ENCODE peak calls at places on chromosome 20, in five cellular contexts. Q is heart left ventricle, Y is Panc1, E is uterus, R is fibroblast of villous mesenchyme. U is an unnamed sample.
A peak's percentile ranks its signal among the peaks of the same experiment; 100 is the strongest.

GRCh38 chr20:48846516-48847492 is 19.0 kb upstream of the PREX1 start:
- DNase-seq in R (no peak), E (no peak), Y (no peak), Q (no peak), U (peak; percentile 71)

GRCh38 chr20:18666803-18667460 is 79.1 kb downstream of the DTD1 start:
- DNase-seq in E (peak; percentile 35), Y (no peak), Q (no peak), R (no peak), U (no peak)

GRCh38 chr20:57131077-57131476 is 135.4 kb downstream of the BMP7 start:
- DNase-seq in E (no peak), Y (no peak), R (no peak), Q (no peak), U (no peak)

GRCh38 chr20:50504231-50504823 is 5.9 kb upstream of the PTPN1 start:
- DNase-seq in R (peak; percentile 86), E (no peak), Q (no peak), Y (no peak), U (peak; percentile 47)

GRCh38 chr20:8362457-8362856 is 230.4 kb downstream of the PLCB1 start:
- DNase-seq in R (no peak), E (no peak), Q (no peak), Y (no peak), U (no peak)

GRCh38 chr20:38453941-38454340 is 18.7 kb upstream of the RALGAPB start:
- DNase-seq in Y (no peak), E (no peak), Q (no peak), R (no peak), U (no peak)

GRCh38 chr20:64151634-64152530 is 12.4 kb upstream of the MYT1 start:
- DNase-seq in Q (peak; percentile 20), R (no peak), E (no peak), Y (no peak), U (no peak)

GRCh38 chr20:13142143-13142542 is 78.9 kb upstream of the ISM1 start:
- DNase-seq in R (no peak), Q (no peak), E (no peak), Y (no peak), U (no peak)

GRCh38 chr20:8118735-8119134 is 13.3 kb upstream of the PLCB1 start:
- DNase-seq in E (no peak), R (no peak), Y (no peak), Q (no peak), U (no peak)

GRCh38 chr20:3733119-3733995 is 872 bp downstream of the HSPA12B start:
- DNase-seq in Q (peak; percentile 59), R (no peak), Y (no peak), E (no peak), U (no peak)

GRCh38 chr20:64109831-64110391 is 2.5 kb upstream of the NPBWR2 start:
- DNase-seq in R (no peak), Q (no peak), E (no peak), Y (no peak), U (no peak)

GRCh38 chr20:16701296-16701695 is 28.5 kb upstream of the SNRPB2 start:
- DNase-seq in E (no peak), Y (peak; percentile 1), R (no peak), Q (no peak), U (peak; percentile 1)

GRCh38 chr20:10637062-10637559 is 36.7 kb downstream of the JAG1 start:
- DNase-seq in E (peak; percentile 45), R (peak; percentile 41), Q (no peak), Y (no peak), U (peak; percentile 82)

GRCh38 chr20:14264869-14265268 is 72.5 kb downstream of the FLRT3 start:
- DNase-seq in E (no peak), Y (no peak), R (peak; percentile 38), Q (no peak), U (peak; percentile 46)

GRCh38 chr20:57509665-57510237 is 15.2 kb downstream of the CTCFL start:
- DNase-seq in Y (no peak), E (no peak), R (peak; percentile 3), Q (no peak), U (peak; percentile 14)

GRCh38 chr20:31484001-31484400 is 8.9 kb downstream of the REM1 start:
- DNase-seq in Q (no peak), Y (no peak), E (peak; percentile 65), R (no peak), U (no peak)

GRCh38 chr20:9743871-9744270 is 95.0 kb downstream of the PAK5 start:
- DNase-seq in E (no peak), R (no peak), Y (no peak), Q (no peak), U (no peak)

GRCh38 chr20:50708845-50709555 is 17.7 kb upstream of the RIPOR3 start:
- DNase-seq in E (no peak), Y (no peak), R (peak; percentile 83), Q (no peak), U (no peak)

GRCh38 chr20:63188641-63189321 is 27.1 kb downstream of the YTHDF1 start:
- DNase-seq in R (no peak), E (no peak), Q (no peak), Y (no peak), U (no peak)

GRCh38 chr20:31713312-31714049 is 9.2 kb downstream of the BCL2L1 start:
- DNase-seq in E (peak; percentile 73), Q (peak; percentile 81), Y (no peak), R (peak; percentile 86), U (peak; percentile 91)

GRCh38 chr20:25859649-25860530 is 163.2 kb upstream of the ZNF337 start:
- DNase-seq in Q (peak; percentile 91), R (peak; percentile 48), Y (no peak), E (peak; percentile 63), U (peak; percentile 61)

GRCh38 chr20:25863536-25864325 is 167.1 kb upstream of the ZNF337 start:
- DNase-seq in Y (no peak), E (no peak), Q (peak; percentile 67), R (peak; percentile 4), U (peak; percentile 8)

GRCh38 chr20:25860531-25861150 is 164.0 kb upstream of the ZNF337 start:
- DNase-seq in R (no peak), Y (no peak), E (no peak), Q (peak; percentile 55), U (no peak)

GRCh38 chr20:25856256-25856884 is 159.7 kb upstream of the ZNF337 start:
- DNase-seq in R (no peak), Y (no peak), Q (peak; percentile 38), E (no peak), U (no peak)

GRCh38 chr20:25858495-25859425 is 162.1 kb upstream of the ZNF337 start:
- DNase-seq in R (no peak), E (no peak), Y (no peak), Q (no peak), U (no peak)
- H3K4me3 ChIP-seq in R (peak overlapping the region; percentile 27), E (no peak overlapping the region), Y (peak overlapping the region; percentile 45), Q (peak overlapping the region; percentile 38), U (no peak overlapping the region)

GRCh38 chr20:44182135-44182765 is 4.7 kb downstream of the JPH2 start:
- DNase-seq in Q (no peak), E (no peak), R (no peak), Y (no peak), U (no peak)

GRCh38 chr20:44182863-44183262 is 4.1 kb downstream of the JPH2 start:
- DNase-seq in E (no peak), Q (no peak), Y (no peak), R (no peak), U (no peak)

GRCh38 chr20:44181611-44182010 is 5.4 kb downstream of the JPH2 start:
- DNase-seq in Y (no peak), Q (no peak), R (no peak), E (peak; percentile 45), U (no peak)

GRCh38 chr20:44183282-44183681 is 3.7 kb downstream of the JPH2 start:
- DNase-seq in R (no peak), Q (no peak), E (no peak), Y (no peak), U (no peak)

DNA sequence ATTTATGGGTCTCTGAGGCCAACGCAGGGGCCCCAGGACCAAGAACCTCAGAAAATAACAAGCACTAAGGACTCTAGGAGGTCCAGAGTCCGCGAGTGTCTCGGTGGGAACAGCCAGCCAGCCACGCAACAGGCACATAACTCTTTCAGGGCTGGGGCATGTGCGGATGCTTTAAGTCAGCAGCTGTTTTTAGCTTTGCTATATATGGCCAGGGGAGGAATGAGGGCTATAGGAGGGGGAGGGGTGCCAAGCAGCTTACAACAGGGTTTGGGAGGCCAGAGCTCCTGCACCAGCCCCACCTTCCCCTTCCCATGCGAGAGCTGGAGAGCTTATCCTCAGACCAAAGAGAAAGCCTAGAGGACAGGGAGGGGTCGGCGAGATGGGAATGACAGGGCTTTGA is 6.2 kb downstream of the JPH2 start:
- DNase-seq in Y (no peak), R (peak; percentile 66), E (peak; percentile 61), Q (peak; percentile 65), U (peak; percentile 53)
- H3K4me3 ChIP-seq in Y (no peak overlapping the region), R (no peak overlapping the region), E (peak overlapping the region; percentile 0), Q (no peak overlapping the region), U (no peak overlapping the region)

GRCh38 chr20:25038591-25039015 is 19.3 kb downstream of the ACSS1 start:
- DNase-seq in Q (no peak), E (no peak), R (no peak), Y (no peak), U (no peak)

GRCh38 chr20:25038103-25038410 is 19.9 kb downstream of the ACSS1 start:
- DNase-seq in Y (no peak), Q (no peak), E (no peak), R (peak; percentile 6), U (no peak)

GRCh38 chr20:25035924-25036323 is 22.0 kb downstream of the ACSS1 start:
- DNase-seq in R (no peak), Q (no peak), E (no peak), Y (no peak), U (no peak)

GRCh38 chr20:25037288-25038102 is 20.4 kb downstream of the ACSS1 start:
- DNase-seq in Y (no peak), E (no peak), Q (no peak), R (no peak), U (no peak)

DNA sequence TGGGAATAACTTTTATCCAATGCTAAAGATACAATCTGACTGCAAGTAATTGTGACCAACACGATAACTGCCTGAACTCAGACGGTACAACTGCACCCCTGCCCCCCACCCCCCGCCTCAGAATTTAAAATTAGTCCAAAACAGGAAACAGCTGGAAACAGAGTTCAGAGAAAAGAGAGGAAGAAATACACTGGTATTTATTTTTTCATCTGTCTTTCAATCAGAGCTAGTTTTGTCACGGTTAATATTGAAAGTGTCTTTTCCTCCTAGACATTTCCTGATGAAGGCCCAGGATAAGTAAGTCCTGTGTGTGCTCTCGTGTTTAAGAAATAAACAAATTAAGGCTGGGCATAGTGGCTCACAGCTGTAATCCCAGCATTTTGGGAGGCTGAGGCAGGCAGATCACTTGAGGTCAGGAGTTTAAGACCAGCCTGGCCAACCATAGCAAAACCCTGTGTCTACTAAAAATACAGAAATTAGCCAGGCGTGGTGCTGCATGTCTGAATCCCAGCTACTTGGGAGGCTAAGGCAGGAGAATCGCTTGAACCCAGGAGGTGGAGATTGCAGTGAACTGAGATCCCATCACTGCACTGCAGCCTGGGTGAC is 21.5 kb downstream of the ACSS1 start:
- DNase-seq in Y (no peak), Q (no peak), E (no peak), R (no peak), U (no peak)
- H3K4me3 ChIP-seq in Y (no peak overlapping the region), Q (no peak overlapping the region), E (no peak overlapping the region), R (no peak overlapping the region), U (no peak overlapping the region)

GRCh38 chr20:1945134-1945618 is 48.7 kb downstream of the PDYN start:
- DNase-seq in E (peak; percentile 47), Q (peak; percentile 77), Y (no peak), R (peak; percentile 66), U (peak; percentile 91)

GRCh38 chr20:1947535-1947846 is 46.4 kb downstream of the PDYN start:
- DNase-seq in R (no peak), Q (no peak), Y (no peak), E (no peak), U (no peak)

GRCh38 chr20:1946442-1946761 is 47.5 kb downstream of the PDYN start:
- DNase-seq in Q (no peak), Y (no peak), E (no peak), R (no peak), U (no peak)

GRCh38 chr20:1945660-1946059 is 48.2 kb downstream of the PDYN start:
- DNase-seq in R (no peak), Q (no peak), Y (no peak), E (no peak), U (no peak)

GRCh38 chr20:1946762-1947534 is 46.9 kb downstream of the PDYN start:
- DNase-seq in Y (no peak), R (peak; percentile 39), Q (no peak), E (peak; percentile 52), U (peak; percentile 43)
- H3K4me3 ChIP-seq in Y (no peak overlapping the region), R (no peak overlapping the region), Q (peak overlapping the region; percentile 35), E (peak overlapping the region; percentile 27), U (no peak overlapping the region)

U was measured in fibroblast of pulmonary artery.